ENCODE peak calls at places on chromosome 5, in ten cellular contexts. I, U, Y, R, H, T, V, P, E and G are unnamed samples.

GRCh38 chr5:95935553-95936100 is 26.0 kb downstream of the ELL2 start:
- DNase-seq in I (no peak), U (no peak), Y (no peak), R (no peak), H (peak), T (no peak), V (no peak), P (no peak), E (no peak), G (no peak)

GRCh38 chr5:73412597-73412988 is 36.0 kb downstream of the FOXD1 start:
- DNase-seq in I (no peak), U (peak), Y (no peak), R (no peak), H (peak), T (peak), V (no peak), P (no peak), E (no peak), G (no peak)

GRCh38 chr5:371811-372555 is 50.5 kb downstream of the AHRR start:
- DNase-seq in I (no peak), U (no peak), Y (no peak), R (no peak), H (peak), T (no peak), V (no peak), P (peak), E (no peak), G (no peak)

GRCh38 chr5:67612961-67613360 is 416.4 kb upstream of the CD180 start:
- DNase-seq in I (no peak), U (no peak), Y (no peak), R (no peak), H (no peak), T (no peak), V (no peak), P (no peak), E (no peak), G (no peak)

GRCh38 chr5:128121679-128122078 is 38.1 kb downstream of the SLC12A2 start:
- DNase-seq in I (no peak), U (no peak), Y (no peak), R (no peak), H (peak), T (no peak), V (no peak), P (no peak), E (no peak), G (no peak)

GRCh38 chr5:38420246-38420645 is 136.2 kb downstream of the LIFR start:
- DNase-seq in I (no peak), U (peak), Y (no peak), R (no peak), H (peak), T (no peak), V (no peak), P (no peak), E (no peak), G (no peak)

GRCh38 chr5:143801251-143801650 is 10.7 kb upstream of the HMHB1 start:
- DNase-seq in I (no peak), U (no peak), Y (no peak), R (no peak), H (no peak), T (no peak), V (no peak), P (no peak), E (no peak), G (no peak)

GRCh38 chr5:90528704-90529233 is 615 bp downstream of the LYSMD3 start:
- DNase-seq in I (peak), U (peak), Y (no peak), R (peak), H (peak), T (no peak), V (no peak), P (no peak), E (peak), G (no peak)

GRCh38 chr5:32683125-32683524 is 28.0 kb upstream of the NPR3 start:
- DNase-seq in I (no peak), U (no peak), Y (no peak), R (no peak), H (peak), T (no peak), V (no peak), P (no peak), E (no peak), G (no peak)